ENCODE peak calls at places on chromosomes 7 and 10, in nine cellular contexts. N is stimulated activated CD4-positive, alpha-beta T cell treated with anti-CD3 and anti-CD28 coated beads, Interleukin-12 subunit alpha, Interleukin-12 subunit beta, amount 100 ng/mL, for 4 hours; L is naive B cell; O is cerebellum; B is A549; Y is iris pigment epithelial cell; U is NCI-H2081; F is AG08395; K is NCI-H1092 treated with DMSO at 0.1 percent for 48 hours. H is an unnamed sample.

GRCh38 chr10:5814110-5815107 is 1.2 kb upstream of the GDI2 start:
- DNase-seq in N (no peak), L (no peak), O (no peak), B (peak), Y (peak), U (peak), F (no peak), K (no peak), H (no peak)

GRCh38 chr7:34991938-34992840 is 45.1 kb downstream of the DPY19L1 start:
- DNase-seq in N (peak), L (no peak), O (no peak), B (peak), Y (peak), U (no peak), F (peak), K (no peak), H (no peak)

GRCh38 chr7:142862401-142863400 is 7.8 kb downstream of the EPHB6 start:
- DNase-seq in N (no peak), L (no peak), O (no peak), B (no peak), Y (no peak), U (no peak), F (no peak), K (no peak), H (no peak)

GRCh38 chr7:87875151-87876039 is 765 bp downstream of the SLC25A40 start:
- DNase-seq in N (no peak), L (peak), O (peak), B (peak), Y (no peak), U (peak), F (peak), K (peak), H (peak)

GRCh38 chr10:69045441-69046300 is 42.2 kb upstream of the SRGN start:
- DNase-seq in N (no peak), L (no peak), O (no peak), B (no peak), Y (peak), U (no peak), F (no peak), K (no peak), H (no peak)

GRCh38 chr10:60305394-60305892 is 84.2 kb downstream of the ANK3 start:
- DNase-seq in N (no peak), L (no peak), O (no peak), B (no peak), Y (no peak), U (no peak), F (peak), K (no peak), H (no peak)

GRCh38 chr10:51109821-51110533 is 35.7 kb downstream of the PRKG1 start:
- DNase-seq in N (no peak), L (no peak), O (no peak), B (no peak), Y (peak), U (no peak), F (no peak), K (no peak), H (no peak)

GRCh38 chr7:68699090-68699711 is 899.1 kb upstream of the AUTS2 start:
- DNase-seq in N (no peak), L (no peak), O (no peak), B (peak), Y (peak), U (no peak), F (peak), K (no peak), H (no peak)

GRCh38 chr7:1156782-1157535 is 3.0 kb downstream of the ZFAND2A start:
- DNase-seq in N (no peak), L (no peak), O (no peak), B (peak), Y (peak), U (no peak), F (no peak), K (no peak), H (no peak)

GRCh38 chr7:107495516-107495915 is 25.7 kb downstream of the GPR22 start:
- DNase-seq in N (no peak), L (no peak), O (no peak), B (no peak), Y (no peak), U (no peak), F (no peak), K (no peak), H (no peak)

GRCh38 chr7:155355745-155356144 is 58.1 kb downstream of the INSIG1 start:
- DNase-seq in N (no peak), L (no peak), O (no peak), B (no peak), Y (no peak), U (no peak), F (no peak), K (no peak), H (no peak)

GRCh38 chr7:131026297-131027003 is 292.4 kb upstream of the KLF14 start:
- DNase-seq in N (no peak), L (peak), O (no peak), B (no peak), Y (peak), U (no peak), F (no peak), K (no peak), H (no peak)

GRCh38 chr10:93476756-93477155 is 5.4 kb downstream of the MYOF start:
- DNase-seq in N (no peak), L (no peak), O (no peak), B (no peak), Y (no peak), U (no peak), F (no peak), K (no peak), H (no peak)

GRCh38 chr10:20276127-20276979 is 460.1 kb downstream of the PLXDC2 start:
- DNase-seq in N (no peak), L (no peak), O (no peak), B (no peak), Y (peak), U (peak), F (no peak), K (no peak), H (no peak)

GRCh38 chr10:43681721-43682120 is 33.0 kb upstream of the ZNF32 start:
- DNase-seq in N (no peak), L (no peak), O (no peak), B (no peak), Y (no peak), U (no peak), F (no peak), K (no peak), H (no peak)

GRCh38 chr7:141700291-141700847 is 1.6 kb downstream of the DENND11 start:
- DNase-seq in N (no peak), L (no peak), O (no peak), B (no peak), Y (no peak), U (no peak), F (no peak), K (no peak), H (no peak)

GRCh38 chr7:519974-520458 is 370 bp upstream of the PDGFA start:
- DNase-seq in N (peak), L (peak), O (peak), B (peak), Y (peak), U (peak), F (peak), K (peak), H (no peak)

GRCh38 chr10:93865794-93866193 is 28.0 kb upstream of the SLC35G1 start:
- DNase-seq in N (no peak), L (no peak), O (no peak), B (no peak), Y (no peak), U (no peak), F (no peak), K (no peak), H (no peak)

GRCh38 chr7:70669859-70670258 is 462.1 kb upstream of the GALNT17 start:
- DNase-seq in N (no peak), L (no peak), O (no peak), B (no peak), Y (no peak), U (no peak), F (no peak), K (no peak), H (no peak)

GRCh38 chr7:19143930-19144574 is 1.2 kb downstream of the FERD3L start:
- DNase-seq in N (no peak), L (no peak), O (no peak), B (no peak), Y (no peak), U (peak), F (no peak), K (no peak), H (no peak)

GRCh38 chr7:36960105-36960504 is 235.8 kb upstream of the AOAH start:
- DNase-seq in N (no peak), L (no peak), O (no peak), B (no peak), Y (no peak), U (no peak), F (no peak), K (no peak), H (no peak)

GRCh38 chr7:44979481-44980392 is 922 bp upstream of the MYO1G start:
- DNase-seq in N (no peak), L (no peak), O (no peak), B (peak), Y (no peak), U (no peak), F (peak), K (no peak), H (no peak)

GRCh38 chr10:28571265-28571664 is 38.3 kb downstream of the WAC start:
- DNase-seq in N (no peak), L (no peak), O (no peak), B (no peak), Y (no peak), U (no peak), F (no peak), K (no peak), H (no peak)

GRCh38 chr7:83941300-83941699 is 253.3 kb downstream of the SEMA3A start:
- DNase-seq in N (no peak), L (no peak), O (no peak), B (no peak), Y (no peak), U (no peak), F (no peak), K (no peak), H (no peak)

GRCh38 chr7:94393251-94393758 is 1.4 kb upstream of the COL1A2 start:
- DNase-seq in N (no peak), L (no peak), O (no peak), B (no peak), Y (no peak), U (no peak), F (no peak), K (no peak), H (no peak)